ENCODE peak calls at places on chromosomes 6 and 20, in ten cellular contexts. Q, D, X, A, Z, E, L, S, U and H are unnamed samples.
A peak's percentile ranks its signal among the peaks of the same experiment; 100 is the strongest.

GRCh38 chr6:3159805-3160781 is 2.7 kb upstream of the TUBB2A start:
- DNase-seq in Q (peak; percentile 78), D (peak; percentile 53), X (no peak), A (no peak), Z (peak; percentile 56), E (peak; percentile 61), L (peak; percentile 66), S (no peak), U (peak; percentile 10), H (peak; percentile 71)

GRCh38 chr20:44309763-44310663 is 989 bp downstream of the FITM2 start:
- DNase-seq in Q (peak; percentile 27), D (no peak), X (no peak), A (peak; percentile 84), Z (peak; percentile 57), E (no peak), L (peak; percentile 46), S (no peak), U (no peak), H (peak; percentile 39)

GRCh38 chr6:121886223-121886830 is 450.9 kb downstream of the GJA1 start:
- DNase-seq in Q (no peak), D (no peak), X (no peak), A (peak; percentile 90), Z (no peak), E (no peak), L (no peak), S (no peak), U (no peak), H (peak; percentile 3)

GRCh38 chr6:113457156-113457555 is 400.0 kb upstream of the MARCKS start:
- DNase-seq in Q (no peak), D (no peak), X (no peak), A (peak; percentile 92), Z (no peak), E (no peak), L (peak; percentile 59), S (no peak), U (no peak), H (no peak)

GRCh38 chr6:45507156-45507555 is 129.4 kb upstream of the SUPT3H start:
- DNase-seq in Q (peak; percentile 83), D (no peak), X (no peak), A (no peak), Z (no peak), E (no peak), L (no peak), S (no peak), U (no peak), H (peak; percentile 43)

GRCh38 chr6:100269189-100269588 is 195.5 kb downstream of the SIM1 start:
- DNase-seq in Q (peak; percentile 29), D (no peak), X (peak; percentile 69), A (peak; percentile 71), Z (no peak), E (no peak), L (no peak), S (no peak), U (no peak), H (peak; percentile 27)

GRCh38 chr20:62210496-62210855 is 9.6 kb downstream of the HRH3 start:
- DNase-seq in Q (no peak), D (peak; percentile 30), X (no peak), A (no peak), Z (no peak), E (no peak), L (no peak), S (no peak), U (no peak), H (no peak)

GRCh38 chr6:167350322-167350721 is 25.4 kb downstream of the TTLL2 start:
- DNase-seq in Q (no peak), D (no peak), X (no peak), A (no peak), Z (no peak), E (no peak), L (no peak), S (no peak), U (no peak), H (no peak)

GRCh38 chr20:48737463-48738093 is 90.2 kb downstream of the PREX1 start:
- DNase-seq in Q (no peak), D (no peak), X (no peak), A (no peak), Z (no peak), E (no peak), L (no peak), S (no peak), U (no peak), H (no peak)

GRCh38 chr6:17102258-17102870 is 514 bp downstream of the STMND1 start:
- DNase-seq in Q (no peak), D (no peak), X (no peak), A (no peak), Z (no peak), E (no peak), L (no peak), S (no peak), U (no peak), H (no peak)

GRCh38 chr6:13695217-13695616 is 16.4 kb downstream of the RANBP9 start:
- DNase-seq in Q (no peak), D (no peak), X (no peak), A (peak; percentile 24), Z (no peak), E (no peak), L (no peak), S (no peak), U (no peak), H (no peak)

GRCh38 chr20:1337441-1337840 is 8.5 kb upstream of the SDCBP2 start:
- DNase-seq in Q (no peak), D (no peak), X (peak; percentile 88), A (no peak), Z (no peak), E (no peak), L (no peak), S (no peak), U (no peak), H (no peak)

GRCh38 chr6:7228662-7229375 is 84.2 kb downstream of the SSR1 start:
- DNase-seq in Q (no peak), D (no peak), X (no peak), A (no peak), Z (no peak), E (no peak), L (no peak), S (no peak), U (no peak), H (no peak)

GRCh38 chr6:164252952-164253351 is 838.4 kb downstream of the QKI start:
- DNase-seq in Q (no peak), D (no peak), X (no peak), A (no peak), Z (peak; percentile 0), E (no peak), L (no peak), S (no peak), U (no peak), H (no peak)

GRCh38 chr20:51542033-51542893 is at the start of gene NFATC2:
- DNase-seq in Q (no peak), D (peak; percentile 30), X (peak; percentile 84), A (no peak), Z (peak; percentile 71), E (peak; percentile 40), L (peak; percentile 65), S (no peak), U (no peak), H (no peak)

GRCh38 chr6:68572525-68572924 is 62.6 kb upstream of the ADGRB3 start:
- DNase-seq in Q (peak; percentile 60), D (peak; percentile 7), X (no peak), A (peak; percentile 1), Z (peak; percentile 77), E (no peak), L (no peak), S (no peak), U (no peak), H (peak; percentile 1)

GRCh38 chr20:51752343-51752951 is 15.7 kb downstream of the ATP9A start:
- DNase-seq in Q (peak; percentile 68), D (no peak), X (peak; percentile 89), A (peak; percentile 86), Z (no peak), E (no peak), L (no peak), S (peak; percentile 57), U (no peak), H (peak; percentile 64)

GRCh38 chr6:134628154-134628553 is 310.2 kb upstream of the SGK1 start:
- DNase-seq in Q (no peak), D (peak; percentile 8), X (no peak), A (no peak), Z (no peak), E (no peak), L (no peak), S (no peak), U (no peak), H (no peak)

GRCh38 chr6:112253842-112254816 is at the start of gene LAMA4:
- DNase-seq in Q (peak; percentile 31), D (peak; percentile 61), X (peak; percentile 82), A (peak; percentile 74), Z (no peak), E (no peak), L (peak; percentile 60), S (no peak), U (no peak), H (peak; percentile 32)

GRCh38 chr20:63330940-63331339 is 30.2 kb downstream of the CHRNA4 start:
- DNase-seq in Q (no peak), D (no peak), X (no peak), A (no peak), Z (no peak), E (no peak), L (no peak), S (no peak), U (no peak), H (no peak)

GRCh38 chr20:31708839-31709534 is 13.7 kb downstream of the BCL2L1 start:
- DNase-seq in Q (no peak), D (peak; percentile 93), X (no peak), A (no peak), Z (no peak), E (no peak), L (no peak), S (no peak), U (no peak), H (no peak)

GRCh38 chr6:102075539-102075938 is 682.0 kb downstream of the GRIK2 start:
- DNase-seq in Q (peak; percentile 54), D (no peak), X (no peak), A (no peak), Z (no peak), E (no peak), L (no peak), S (no peak), U (no peak), H (peak; percentile 20)